ENCODE peak calls at places on chromosomes 11 and 22, in seven cellular contexts. I is tibial nerve, T is fibroblast of the aortic adventitia, E is Calu3, B is AG04450, Y is stomach, D is AG09309. G is an unnamed sample.

GRCh38 chr22:20429254-20430100 is 8.1 kb downstream of the SCARF2 start:
- DNase-seq in Y (peak), B (no peak), I (no peak), D (no peak), T (no peak), E (peak), G (no peak)

GRCh38 chr11:101567086-101567485 is 16.7 kb downstream of the TRPC6 start:
- DNase-seq in E (no peak), Y (no peak), T (no peak), B (no peak), I (no peak), D (no peak), G (no peak)

GRCh38 chr11:19952101-19952605 is 208.1 kb downstream of the DBX1 start:
- DNase-seq in E (no peak), I (no peak), Y (no peak), B (no peak), D (no peak), T (peak), G (no peak)

GRCh38 chr11:126628790-126629621 is 273.5 kb downstream of the ST3GAL4 start:
- DNase-seq in D (peak), B (peak), T (peak), Y (no peak), I (no peak), E (no peak), G (no peak)

GRCh38 chr11:125226701-125227100 is 62.1 kb downstream of the PKNOX2 start:
- DNase-seq in T (no peak), B (no peak), D (no peak), Y (no peak), I (no peak), E (no peak), G (no peak)

GRCh38 chr11:115665345-115665901 is 161.2 kb upstream of the CADM1 start:
- DNase-seq in T (no peak), D (no peak), B (no peak), Y (no peak), I (no peak), E (no peak), G (no peak)

GRCh38 chr11:110471315-110471714 is 41.6 kb downstream of the FDX1 start:
- DNase-seq in I (no peak), D (no peak), Y (no peak), B (peak), T (peak), E (no peak), G (no peak)

GRCh38 chr11:17476317-17477083 is at the start of gene ABCC8:
- DNase-seq in B (no peak), I (no peak), E (peak), T (no peak), D (no peak), Y (peak), G (no peak)

GRCh38 chr11:73317373-73317772 is 9.3 kb downstream of the ARHGEF17 start:
- DNase-seq in Y (peak), I (no peak), E (no peak), B (no peak), T (peak), D (no peak), G (no peak)

GRCh38 chr11:67268036-67268683 is 1.9 kb downstream of the GRK2 start:
- DNase-seq in T (no peak), Y (no peak), E (no peak), B (no peak), I (no peak), D (no peak), G (no peak)

GRCh38 chr11:64720167-64720566 is 2.8 kb downstream of the NRXN2 start:
- DNase-seq in T (no peak), B (no peak), I (no peak), E (no peak), D (no peak), Y (no peak), G (no peak)

GRCh38 chr11:62217191-62217748 is 8.8 kb downstream of the SCGB2A1 start:
- DNase-seq in T (peak), I (no peak), D (no peak), Y (no peak), E (peak), B (no peak), G (no peak)
- TF ChIP-seq CTCF in T (peak), I (no peak), D (peak), Y (peak), E (peak), B (peak), G (peak)

GRCh38 chr11:123129920-123130319 is 65.1 kb downstream of the CLMP start:
- DNase-seq in E (no peak), B (peak), I (no peak), Y (no peak), D (no peak), T (peak), G (no peak)

GRCh38 chr11:123135863-123136446 is 59.1 kb downstream of the CLMP start:
- DNase-seq in I (peak), Y (no peak), B (no peak), E (no peak), D (no peak), T (peak), G (no peak)

GRCh38 chr11:123137496-123138270 is 57.4 kb downstream of the CLMP start:
- DNase-seq in B (no peak), Y (peak), T (peak), D (peak), I (peak), E (no peak), G (no peak)

DNA sequence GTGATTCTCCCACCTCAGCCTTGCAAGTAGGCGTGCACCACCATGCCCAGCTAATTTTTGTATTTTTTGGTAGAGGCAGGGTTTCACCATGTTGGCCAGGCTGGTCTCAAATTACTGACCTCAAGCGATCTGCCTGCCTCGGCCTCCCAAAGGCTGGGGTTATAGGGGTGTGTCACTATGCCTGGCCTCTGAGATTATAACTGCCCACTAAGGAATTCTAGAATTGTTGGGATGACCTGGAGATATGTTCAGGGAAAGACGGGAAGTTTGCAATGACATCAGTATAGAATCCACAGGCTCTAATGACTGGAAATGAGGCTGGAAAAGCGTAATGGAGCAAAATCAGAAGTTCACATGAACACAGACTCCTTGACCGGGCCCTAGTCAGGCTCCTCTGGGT is 62.2 kb downstream of the CLMP start:
- DNase-seq in B (no peak), D (no peak), E (no peak), I (no peak), Y (no peak), T (no peak), G (no peak)
- TF ChIP-seq CTCF in B (no peak), D (no peak), E (no peak), I (no peak), Y (no peak), T (no peak), G (no peak)

DNA sequence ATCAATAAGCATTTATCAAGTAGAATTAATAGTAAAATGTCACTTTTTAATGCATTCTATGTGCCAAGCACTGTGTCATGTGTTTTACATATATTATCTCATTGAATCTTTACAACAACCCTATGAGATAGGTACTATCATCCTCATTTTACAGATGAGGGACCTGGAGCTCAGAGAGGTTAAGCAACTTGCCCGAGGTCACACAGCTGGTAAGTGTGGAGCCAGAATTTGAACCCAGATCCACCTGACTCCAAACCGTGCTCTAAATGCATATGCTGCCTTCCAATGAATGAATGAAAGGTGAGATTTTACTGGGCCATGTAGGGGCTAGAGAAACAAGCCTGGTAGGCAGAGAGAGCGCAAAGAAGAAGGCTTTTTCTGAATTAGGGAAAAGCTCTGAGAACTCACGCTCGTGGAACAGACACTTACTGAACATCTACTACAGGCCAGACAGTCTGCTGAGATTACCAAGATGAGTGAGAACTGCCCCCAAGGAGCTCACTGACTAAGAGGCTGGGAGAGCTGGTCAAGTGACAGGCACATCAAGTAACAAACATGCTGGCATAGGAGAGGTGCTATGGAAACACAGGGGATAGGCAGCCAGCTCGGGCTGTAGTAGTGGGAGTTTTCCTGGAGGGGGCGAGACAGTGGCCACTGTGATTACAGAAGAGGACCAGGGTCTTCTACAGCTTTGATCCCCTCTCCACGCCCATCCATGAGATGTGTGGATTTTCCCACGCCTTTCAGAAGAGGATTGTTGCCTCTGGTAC is 4.4 kb downstream of the ABCG4 start:
- DNase-seq in E (no peak), D (no peak), I (no peak), B (no peak), T (no peak), Y (no peak), G (no peak)
- TF ChIP-seq CTCF in E (no peak), D (no peak), I (no peak), B (no peak), T (no peak), Y (no peak), G (no peak)

DNA sequence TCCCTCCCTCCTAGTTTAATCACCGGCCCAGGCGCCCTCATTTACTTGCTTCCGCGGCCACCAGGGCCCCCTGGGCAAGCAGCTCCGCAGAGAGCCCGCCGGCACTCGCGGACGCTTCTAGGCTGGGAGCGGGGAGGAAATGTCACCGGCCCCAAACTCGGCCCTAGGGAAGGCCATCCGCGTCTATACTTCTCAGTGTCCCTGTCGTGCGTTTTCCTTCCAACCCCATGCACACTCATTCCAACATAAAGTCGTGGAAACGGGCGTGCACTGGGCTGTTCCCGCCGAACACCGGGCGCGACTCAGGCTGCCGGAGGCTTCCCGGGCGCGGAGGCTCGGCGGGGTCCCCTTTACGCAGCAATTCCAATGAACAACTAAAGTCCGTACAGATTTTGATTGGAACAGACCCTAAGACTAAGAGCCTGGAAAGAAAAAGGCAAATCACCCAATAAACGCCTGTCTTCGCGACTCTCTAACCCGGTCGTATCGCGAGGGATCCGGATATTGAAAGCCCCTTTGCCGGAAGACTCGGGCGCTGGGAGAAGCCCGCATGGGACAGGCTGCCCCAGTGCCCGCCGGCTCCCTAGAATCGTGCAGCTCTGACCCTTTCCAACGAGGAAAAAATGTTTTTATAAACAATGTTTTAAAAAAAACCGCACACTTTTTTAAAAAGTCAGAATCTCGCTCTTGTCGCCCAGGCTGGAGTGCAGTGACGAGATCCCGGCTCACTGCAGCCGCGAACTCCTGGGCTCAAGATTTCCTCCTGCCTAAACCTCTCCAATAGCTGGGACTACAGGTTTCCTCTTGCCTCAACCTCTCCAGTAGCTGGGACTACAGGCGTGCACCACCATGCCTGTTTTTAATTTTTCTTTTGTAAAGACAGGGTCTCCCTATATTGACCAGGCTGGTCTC is 1.3 kb upstream of the BARX2 start:
- DNase-seq in T (no peak), I (no peak), B (no peak), Y (no peak), D (no peak), E (no peak), G (no peak)
- TF ChIP-seq CTCF in T (no peak), I (no peak), B (no peak), Y (no peak), D (no peak), E (no peak), G (no peak)

GRCh38 chr22:26663374-26663923 is 6.1 kb downstream of the MIAT start:
- DNase-seq in I (no peak), D (no peak), B (no peak), Y (no peak), E (no peak), T (no peak), G (no peak)
- TF ChIP-seq CTCF in I (no peak), D (no peak), B (no peak), Y (no peak), E (no peak), T (no peak), G (no peak)

G was measured in epithelial cell of proximal tubule.